ENCODE peak calls at places on chromosome 7, in eight cellular contexts. One of them, this sample, is unnamed.

GRCh38 chr7:137818036-137818435 is 28.7 kb downstream of the DGKI start:
- DNase-seq in right atrium auricular region: no peak
- DNase-seq in tibial nerve: no peak
- DNase-seq in AG10803: no peak
- DNase-seq in cardiac fibroblast: peak; percentile 73
- DNase-seq in fibroblast of lung: peak; percentile 73
- DNase-seq in endothelial cell: no peak
- DNase-seq in Peyer's patch: no peak
- DNase-seq in this sample: no peak

GRCh38 chr7:155805826-155806095 is 6.5 kb downstream of the SHH start:
- DNase-seq in Peyer's patch: no peak
- DNase-seq in AG10803: no peak
- DNase-seq in fibroblast of lung: no peak
- DNase-seq in right atrium auricular region: no peak
- DNase-seq in cardiac fibroblast: no peak
- DNase-seq in tibial nerve: no peak
- DNase-seq in endothelial cell: no peak
- DNase-seq in this sample: no peak

GRCh38 chr7:157691521-157692155 is 354.8 kb downstream of the DNAJB6 start:
- DNase-seq in right atrium auricular region: no peak
- DNase-seq in cardiac fibroblast: peak; percentile 10
- DNase-seq in fibroblast of lung: no peak
- DNase-seq in AG10803: no peak
- DNase-seq in Peyer's patch: peak; percentile 41
- DNase-seq in tibial nerve: no peak
- DNase-seq in endothelial cell: no peak
- DNase-seq in this sample: no peak

GRCh38 chr7:98022531-98022930 is 32.5 kb upstream of the OCM2 start:
- DNase-seq in tibial nerve: no peak
- DNase-seq in fibroblast of lung: no peak
- DNase-seq in right atrium auricular region: no peak
- DNase-seq in endothelial cell: no peak
- DNase-seq in Peyer's patch: no peak
- DNase-seq in AG10803: no peak
- DNase-seq in cardiac fibroblast: no peak
- DNase-seq in this sample: no peak

GRCh38 chr7:154914580-154915380 is 88.1 kb downstream of the PAXIP1 start:
- DNase-seq in Peyer's patch: no peak
- DNase-seq in right atrium auricular region: no peak
- DNase-seq in endothelial cell: no peak
- DNase-seq in cardiac fibroblast: no peak
- DNase-seq in fibroblast of lung: no peak
- DNase-seq in AG10803: no peak
- DNase-seq in tibial nerve: no peak
- DNase-seq in this sample: no peak

GRCh38 chr7:79159040-79159664 is 294.3 kb downstream of the MAGI2 start:
- DNase-seq in endothelial cell: no peak
- DNase-seq in cardiac fibroblast: no peak
- DNase-seq in tibial nerve: no peak
- DNase-seq in Peyer's patch: no peak
- DNase-seq in fibroblast of lung: no peak
- DNase-seq in right atrium auricular region: no peak
- DNase-seq in AG10803: no peak
- DNase-seq in this sample: no peak

GRCh38 chr7:123718773-123719480 is 29.9 kb downstream of the WASL start:
- DNase-seq in cardiac fibroblast: no peak
- DNase-seq in tibial nerve: no peak
- DNase-seq in right atrium auricular region: no peak
- DNase-seq in AG10803: no peak
- DNase-seq in fibroblast of lung: no peak
- DNase-seq in Peyer's patch: no peak
- DNase-seq in endothelial cell: no peak
- DNase-seq in this sample: no peak

GRCh38 chr7:97851725-97852124 is 20.5 kb downstream of the ASNS start:
- DNase-seq in cardiac fibroblast: peak; percentile 63
- DNase-seq in fibroblast of lung: peak; percentile 4
- DNase-seq in tibial nerve: no peak
- DNase-seq in right atrium auricular region: no peak
- DNase-seq in AG10803: peak; percentile 84
- DNase-seq in endothelial cell: no peak
- DNase-seq in Peyer's patch: no peak
- DNase-seq in this sample: no peak

GRCh38 chr7:79880312-79880711 is 254.3 kb upstream of the GNAI1 start:
- DNase-seq in AG10803: no peak
- DNase-seq in right atrium auricular region: no peak
- DNase-seq in fibroblast of lung: no peak
- DNase-seq in cardiac fibroblast: no peak
- DNase-seq in tibial nerve: no peak
- DNase-seq in endothelial cell: no peak
- DNase-seq in Peyer's patch: no peak
- DNase-seq in this sample: no peak

GRCh38 chr7:38905026-38905759 is 3.8 kb downstream of the VPS41 start:
- DNase-seq in tibial nerve: no peak
- DNase-seq in fibroblast of lung: peak; percentile 15
- DNase-seq in right atrium auricular region: no peak
- DNase-seq in cardiac fibroblast: no peak
- DNase-seq in endothelial cell: no peak
- DNase-seq in Peyer's patch: no peak
- DNase-seq in AG10803: no peak
- DNase-seq in this sample: no peak

GRCh38 chr7:1663857-1664651 is 6.0 kb upstream of the ELFN1 start:
- DNase-seq in Peyer's patch: peak; percentile 39
- DNase-seq in AG10803: no peak
- DNase-seq in cardiac fibroblast: no peak
- DNase-seq in right atrium auricular region: no peak
- DNase-seq in endothelial cell: peak; percentile 34
- DNase-seq in fibroblast of lung: no peak
- DNase-seq in tibial nerve: no peak
- DNase-seq in this sample: peak; percentile 24

GRCh38 chr7:153886506-153887391 is 165.4 kb upstream of the DPP6 start:
- DNase-seq in endothelial cell: peak; percentile 22
- DNase-seq in Peyer's patch: no peak
- DNase-seq in right atrium auricular region: no peak
- DNase-seq in cardiac fibroblast: no peak
- DNase-seq in tibial nerve: no peak
- DNase-seq in fibroblast of lung: no peak
- DNase-seq in AG10803: no peak
- DNase-seq in this sample: no peak

GRCh38 chr7:81611805-81612204 is 158.0 kb downstream of the HGF start:
- DNase-seq in cardiac fibroblast: no peak
- DNase-seq in endothelial cell: no peak
- DNase-seq in AG10803: no peak
- DNase-seq in fibroblast of lung: no peak
- DNase-seq in Peyer's patch: no peak
- DNase-seq in right atrium auricular region: no peak
- DNase-seq in tibial nerve: no peak
- DNase-seq in this sample: no peak

GRCh38 chr7:80600046-80600445 is 38.4 kb upstream of the CD36 start:
- DNase-seq in endothelial cell: no peak
- DNase-seq in fibroblast of lung: no peak
- DNase-seq in cardiac fibroblast: no peak
- DNase-seq in right atrium auricular region: no peak
- DNase-seq in tibial nerve: no peak
- DNase-seq in AG10803: no peak
- DNase-seq in Peyer's patch: no peak
- DNase-seq in this sample: no peak

GRCh38 chr7:12643001-12643400 is 44.4 kb upstream of the ARL4A start:
- DNase-seq in tibial nerve: no peak
- DNase-seq in Peyer's patch: no peak
- DNase-seq in fibroblast of lung: peak; percentile 67
- DNase-seq in right atrium auricular region: no peak
- DNase-seq in AG10803: peak; percentile 35
- DNase-seq in endothelial cell: no peak
- DNase-seq in cardiac fibroblast: peak; percentile 32
- DNase-seq in this sample: no peak

GRCh38 chr7:158353606-158354570 is 233.7 kb downstream of the PTPRN2 start:
- DNase-seq in tibial nerve: no peak
- DNase-seq in right atrium auricular region: no peak
- DNase-seq in Peyer's patch: peak; percentile 56
- DNase-seq in cardiac fibroblast: peak; percentile 33
- DNase-seq in AG10803: no peak
- DNase-seq in fibroblast of lung: no peak
- DNase-seq in endothelial cell: no peak
- DNase-seq in this sample: no peak

GRCh38 chr7:128883622-128884549 is 21.2 kb downstream of the ATP6V1F start:
- DNase-seq in endothelial cell: peak; percentile 86
- DNase-seq in right atrium auricular region: peak; percentile 85
- DNase-seq in fibroblast of lung: peak; percentile 35
- DNase-seq in AG10803: peak; percentile 52
- DNase-seq in tibial nerve: peak; percentile 89
- DNase-seq in Peyer's patch: peak; percentile 94
- DNase-seq in cardiac fibroblast: peak; percentile 77
- DNase-seq in this sample: peak; percentile 97

GRCh38 chr7:124085168-124085567 is 52.3 kb upstream of the TMEM229A start:
- DNase-seq in endothelial cell: no peak
- DNase-seq in Peyer's patch: peak; percentile 88
- DNase-seq in cardiac fibroblast: peak; percentile 80
- DNase-seq in AG10803: no peak
- DNase-seq in fibroblast of lung: peak; percentile 5
- DNase-seq in right atrium auricular region: no peak
- DNase-seq in tibial nerve: no peak
- DNase-seq in this sample: no peak

GRCh38 chr7:80548790-80549530 is 37.1 kb upstream of the GNAT3 start:
- DNase-seq in endothelial cell: no peak
- DNase-seq in right atrium auricular region: no peak
- DNase-seq in cardiac fibroblast: peak; percentile 2
- DNase-seq in AG10803: peak; percentile 7
- DNase-seq in tibial nerve: no peak
- DNase-seq in fibroblast of lung: peak; percentile 20
- DNase-seq in Peyer's patch: no peak
- DNase-seq in this sample: no peak

GRCh38 chr7:128826916-128827247 is 3.3 kb upstream of the FLNC start:
- DNase-seq in cardiac fibroblast: no peak
- DNase-seq in right atrium auricular region: no peak
- DNase-seq in tibial nerve: no peak
- DNase-seq in Peyer's patch: no peak
- DNase-seq in AG10803: no peak
- DNase-seq in fibroblast of lung: no peak
- DNase-seq in endothelial cell: no peak
- DNase-seq in this sample: no peak

GRCh38 chr7:155463114-155463811 is 5.3 kb downstream of the EN2 start:
- DNase-seq in fibroblast of lung: no peak
- DNase-seq in cardiac fibroblast: no peak
- DNase-seq in endothelial cell: no peak
- DNase-seq in AG10803: no peak
- DNase-seq in Peyer's patch: no peak
- DNase-seq in tibial nerve: no peak
- DNase-seq in right atrium auricular region: no peak
- DNase-seq in this sample: no peak

GRCh38 chr7:117269417-117269816 is 53.4 kb downstream of the WNT2 start:
- DNase-seq in AG10803: peak; percentile 96
- DNase-seq in tibial nerve: no peak
- DNase-seq in Peyer's patch: no peak
- DNase-seq in right atrium auricular region: no peak
- DNase-seq in cardiac fibroblast: peak; percentile 98
- DNase-seq in endothelial cell: no peak
- DNase-seq in fibroblast of lung: peak; percentile 98
- DNase-seq in this sample: no peak

DNA sequence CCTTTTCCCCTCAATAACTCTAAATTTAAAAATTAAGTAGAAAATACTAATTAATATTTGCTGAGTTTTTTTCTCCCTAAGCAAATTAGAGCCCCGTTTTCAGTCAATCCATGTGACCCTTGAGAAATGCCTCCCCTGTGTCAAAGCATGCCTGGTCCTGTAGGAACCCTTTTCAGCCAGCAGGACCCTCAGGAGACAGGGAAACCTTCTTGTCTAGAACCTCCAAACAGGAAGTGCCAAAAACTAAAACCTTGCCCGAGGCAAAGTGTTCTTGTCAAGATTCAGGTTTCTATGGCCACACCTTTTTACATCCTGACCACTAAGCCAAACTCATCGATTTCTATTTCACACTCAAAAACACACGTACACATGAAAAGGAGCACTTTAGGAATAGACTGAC is 60.1 kb upstream of the NFE2L3 start:
- DNase-seq in AG10803: no peak
- DNase-seq in Peyer's patch: no peak
- DNase-seq in cardiac fibroblast: peak; percentile 5
- DNase-seq in endothelial cell: peak; percentile 20
- DNase-seq in fibroblast of lung: peak; percentile 8
- DNase-seq in tibial nerve: no peak
- DNase-seq in right atrium auricular region: no peak
- DNase-seq in this sample: no peak
- TF ChIP-seq CTCF in AG10803: peak; percentile 18
- TF ChIP-seq CTCF in Peyer's patch: no peak
- TF ChIP-seq CTCF in cardiac fibroblast: peak; percentile 16
- TF ChIP-seq CTCF in endothelial cell: peak; percentile 39
- TF ChIP-seq CTCF in fibroblast of lung: no peak
- TF ChIP-seq CTCF in tibial nerve: no peak
- TF ChIP-seq CTCF in right atrium auricular region: no peak
- TF ChIP-seq CTCF in this sample: no peak

GRCh38 chr7:75806560-75807307 is 6.9 kb downstream of the CCL24 start:
- DNase-seq in AG10803: no peak
- DNase-seq in endothelial cell: no peak
- DNase-seq in tibial nerve: no peak
- DNase-seq in fibroblast of lung: no peak
- DNase-seq in cardiac fibroblast: no peak
- DNase-seq in Peyer's patch: no peak
- DNase-seq in right atrium auricular region: no peak
- DNase-seq in this sample: no peak
- TF ChIP-seq CTCF in AG10803: no peak
- TF ChIP-seq CTCF in endothelial cell: no peak
- TF ChIP-seq CTCF in tibial nerve: no peak
- TF ChIP-seq CTCF in fibroblast of lung: no peak
- TF ChIP-seq CTCF in cardiac fibroblast: no peak
- TF ChIP-seq CTCF in Peyer's patch: no peak
- TF ChIP-seq CTCF in right atrium auricular region: no peak
- TF ChIP-seq CTCF in this sample: no peak

GRCh38 chr7:33334349-33334748 is 205.0 kb downstream of the BBS9 start:
- DNase-seq in AG10803: peak; percentile 10
- DNase-seq in tibial nerve: no peak
- DNase-seq in Peyer's patch: no peak
- DNase-seq in right atrium auricular region: no peak
- DNase-seq in fibroblast of lung: peak; percentile 23
- DNase-seq in cardiac fibroblast: peak; percentile 38
- DNase-seq in endothelial cell: peak; percentile 6
- DNase-seq in this sample: no peak
- TF ChIP-seq CTCF in AG10803: peak; percentile 41
- TF ChIP-seq CTCF in tibial nerve: no peak
- TF ChIP-seq CTCF in Peyer's patch: peak; percentile 44
- TF ChIP-seq CTCF in right atrium auricular region: peak; percentile 46
- TF ChIP-seq CTCF in fibroblast of lung: no peak
- TF ChIP-seq CTCF in cardiac fibroblast: peak; percentile 52
- TF ChIP-seq CTCF in endothelial cell: peak; percentile 19
- TF ChIP-seq CTCF in this sample: peak; percentile 57

GRCh38 chr7:121334875-121335648 is 6.3 kb downstream of the WNT16 start:
- DNase-seq in cardiac fibroblast: no peak
- DNase-seq in Peyer's patch: no peak
- DNase-seq in fibroblast of lung: peak; percentile 43
- DNase-seq in AG10803: peak; percentile 75
- DNase-seq in tibial nerve: no peak
- DNase-seq in endothelial cell: no peak
- DNase-seq in right atrium auricular region: no peak
- DNase-seq in this sample: no peak
- TF ChIP-seq CTCF in cardiac fibroblast: no peak
- TF ChIP-seq CTCF in Peyer's patch: no peak
- TF ChIP-seq CTCF in fibroblast of lung: no peak
- TF ChIP-seq CTCF in AG10803: no peak
- TF ChIP-seq CTCF in tibial nerve: no peak
- TF ChIP-seq CTCF in endothelial cell: no peak
- TF ChIP-seq CTCF in right atrium auricular region: no peak
- TF ChIP-seq CTCF in this sample: no peak

This sample was measured in D721Med.